ENCODE peak calls at places on chromosomes 2 and 18, in four cellular contexts. A is SK-N-SH, P is HepG2, L is K562. M is an unnamed sample.

GRCh38 chr2:221571108-221571390 is 1.1 kb downstream of the EPHA4 start:
- DNase-seq in A (no peak), P (no peak), L (no peak), M (no peak)

GRCh38 chr2:9025746-9026145 is 22.3 kb upstream of the MBOAT2 start:
- DNase-seq in A (no peak), P (no peak), L (no peak), M (no peak)

GRCh38 chr2:169513926-169514325 is 4.4 kb downstream of the KLHL41 start:
- DNase-seq in A (no peak), P (peak; percentile 30), L (peak; percentile 15), M (no peak)

GRCh38 chr18:58903533-58903932 is 38.9 kb downstream of the ZNF532 start:
- DNase-seq in A (no peak), P (no peak), L (no peak), M (no peak)

GRCh38 chr2:131039535-131039907 is 53.7 kb downstream of the FAM168B start:
- DNase-seq in A (no peak), P (no peak), L (no peak), M (no peak)

GRCh38 chr18:49827996-49828395 is 14.7 kb upstream of the ACAA2 start:
- DNase-seq in A (no peak), P (no peak), L (no peak), M (no peak)

GRCh38 chr18:39450958-39451357 is 1885.4 kb upstream of the CELF4 start:
- DNase-seq in A (no peak), P (no peak), L (no peak), M (no peak)

GRCh38 chr18:55319517-55319905 is 268.5 kb downstream of the TCF4 start:
- DNase-seq in A (no peak), P (no peak), L (no peak), M (no peak)

GRCh38 chr18:77366067-77366724 is 116.5 kb downstream of the GALR1 start:
- DNase-seq in A (no peak), P (no peak), L (no peak), M (no peak)

GRCh38 chr2:105114551-105114950 is 76.7 kb downstream of the MRPS9 start:
- DNase-seq in A (peak; percentile 81), P (peak; percentile 70), L (peak; percentile 70), M (no peak)

GRCh38 chr2:236718207-236718992 is 148.8 kb downstream of the ACKR3 start:
- DNase-seq in A (no peak), P (no peak), L (no peak), M (no peak)

GRCh38 chr2:188984126-188984525 is 10.0 kb downstream of the COL3A1 start:
- DNase-seq in A (no peak), P (no peak), L (no peak), M (no peak)

DNA sequence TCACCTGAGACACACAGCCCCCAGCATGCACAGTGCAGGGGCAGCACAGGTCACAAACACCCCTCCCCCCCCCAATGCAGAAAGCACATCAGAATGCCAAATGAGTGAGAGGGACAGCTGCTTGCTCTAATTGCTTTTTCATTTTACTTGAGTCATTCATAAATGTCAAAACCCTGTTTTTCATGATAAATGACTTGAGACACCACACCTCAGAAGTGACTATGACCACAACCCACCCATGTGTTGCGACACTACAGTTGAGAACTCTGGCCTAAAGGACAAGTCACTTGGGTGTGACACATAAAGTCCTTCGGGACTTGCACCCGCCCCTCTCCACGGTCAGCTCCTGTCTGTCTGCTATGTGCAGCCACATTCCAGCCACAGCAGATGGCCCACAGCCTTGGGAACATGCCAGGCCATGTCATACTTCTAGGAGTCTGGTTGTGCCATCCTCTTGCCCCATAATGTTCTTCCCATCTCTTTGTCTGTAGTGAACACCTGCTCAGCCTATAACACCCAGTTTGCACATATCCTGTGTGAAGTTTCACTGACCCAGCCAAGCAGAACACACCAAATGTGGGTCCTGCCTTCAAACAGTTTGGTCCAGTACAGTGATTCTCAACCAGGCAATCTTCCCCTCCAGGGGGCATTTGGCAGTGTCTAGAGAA is 30.2 kb upstream of the RIOK3 start:
- DNase-seq in A (peak; percentile 21), P (peak; percentile 66), L (peak; percentile 65), M (peak; percentile 92)
- TF ChIP-seq FOXM1 in A (no peak), P (no peak), L (no peak), M (peak; percentile 72)

GRCh38 chr2:28367667-28368416 is 24.8 kb upstream of the FOSL2 start:
- DNase-seq in A (no peak), P (no peak), L (no peak), M (no peak)

GRCh38 chr2:28365158-28365557 is 27.5 kb upstream of the FOSL2 start:
- DNase-seq in A (no peak), P (no peak), L (no peak), M (no peak)

GRCh38 chr2:28366149-28366495 is 26.5 kb upstream of the FOSL2 start:
- DNase-seq in A (no peak), P (no peak), L (no peak), M (no peak)

GRCh38 chr2:28368417-28368798 is 24.2 kb upstream of the FOSL2 start:
- DNase-seq in A (no peak), P (no peak), L (no peak), M (no peak)

DNA sequence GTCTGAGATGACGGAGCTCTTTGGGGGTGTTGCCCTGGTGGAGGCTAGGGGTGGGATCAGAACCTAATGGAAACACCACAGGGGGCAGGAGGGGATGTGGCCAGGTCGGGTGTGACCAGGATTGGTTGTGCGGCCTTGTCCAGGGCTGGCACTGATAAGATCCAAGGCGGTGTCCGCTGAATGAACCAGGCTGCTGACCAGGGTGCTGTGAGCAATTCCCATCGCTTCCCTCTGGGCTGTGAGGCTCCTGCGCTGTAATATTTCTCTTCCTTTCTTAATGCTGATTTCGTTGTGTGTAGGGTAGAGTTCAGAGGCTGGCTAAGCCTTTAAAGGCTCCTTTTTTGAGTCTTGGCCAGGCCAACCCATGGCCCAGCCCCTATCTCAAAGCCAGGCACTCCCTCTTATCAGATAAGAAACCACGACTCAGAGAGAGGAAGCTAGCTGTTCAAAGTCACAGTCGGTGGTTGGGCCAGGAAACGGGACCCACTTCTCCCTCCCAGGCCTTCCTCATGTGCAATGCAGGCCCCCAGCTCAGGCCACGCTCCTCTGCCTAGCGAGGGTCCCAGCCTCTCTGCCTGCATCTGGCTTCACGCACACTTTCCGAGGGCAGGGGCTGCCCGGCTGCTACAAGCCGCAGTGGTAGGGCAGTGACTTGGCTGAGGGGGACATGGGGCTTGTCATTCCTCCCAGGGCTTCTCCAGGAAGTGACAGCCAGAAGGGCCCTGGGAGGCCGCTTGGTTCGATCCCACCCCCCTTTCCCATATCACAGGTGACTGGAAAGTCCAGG is 26.0 kb upstream of the FOSL2 start:
- DNase-seq in A (peak; percentile 76), P (no peak), L (peak; percentile 79), M (no peak)
- H3K9ac ChIP-seq in A (no peak overlapping the region), P (no peak overlapping the region), L (peak overlapping the region; percentile 88), M (no peak overlapping the region)

GRCh38 chr2:73983322-73984202 is 1.1 kb upstream of the TET3 start:
- DNase-seq in A (peak; percentile 74), P (peak; percentile 63), L (no peak), M (no peak)
- TF ChIP-seq FOXM1 in A (no peak), P (no peak), L (no peak), M (no peak)

DNA sequence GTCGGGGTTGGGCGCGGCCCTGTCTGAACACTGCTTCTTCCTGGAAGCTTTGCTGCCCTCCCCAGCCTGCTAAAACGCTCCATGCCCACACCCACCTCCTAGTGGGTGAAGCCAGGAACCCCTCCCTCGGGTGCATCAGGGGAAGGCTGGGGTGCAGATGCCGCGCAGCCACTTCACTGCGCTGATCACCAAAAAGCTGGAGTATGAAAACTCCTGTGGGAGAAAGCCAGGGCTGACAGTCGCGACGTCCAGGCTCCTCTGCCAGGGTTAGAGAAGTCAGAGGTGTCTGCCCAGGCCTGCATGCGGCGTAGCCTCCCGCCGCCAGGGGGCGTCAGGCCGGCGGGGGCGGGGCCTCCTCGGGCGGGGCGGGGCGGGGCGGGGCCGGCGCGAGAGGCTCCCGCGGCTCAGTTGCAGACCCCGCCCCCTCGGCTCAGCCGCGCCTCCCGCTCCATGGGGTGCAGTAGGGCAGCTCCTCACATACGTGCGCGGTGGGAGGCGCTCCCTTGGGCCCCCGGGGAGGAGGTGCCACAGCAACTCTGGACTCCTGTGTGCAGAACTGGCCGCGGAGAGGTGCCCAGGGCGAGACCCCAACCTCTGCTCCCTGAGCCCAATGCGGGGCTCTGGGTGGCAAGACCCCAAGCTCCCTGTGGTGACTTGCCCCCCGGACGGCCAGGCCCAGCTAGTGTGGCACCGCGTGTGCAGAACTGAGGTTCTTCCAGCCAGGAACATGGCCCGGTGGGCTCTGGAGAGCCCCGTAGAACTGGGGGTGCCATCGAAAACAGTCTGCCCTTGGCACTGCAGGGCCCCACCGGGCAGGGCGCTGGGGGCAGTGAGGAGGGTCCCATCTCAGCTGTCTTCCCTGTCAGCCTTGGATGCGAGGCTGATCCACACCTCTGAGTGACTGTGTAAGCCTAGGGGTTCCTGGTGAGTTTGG is 1.8 kb upstream of the RNPEPL1 start:
- DNase-seq in A (peak; percentile 92), P (peak; percentile 92), L (peak; percentile 71), M (peak; percentile 57)
- H3K9ac ChIP-seq in A (peak overlapping the region; percentile 64), P (peak overlapping the region; percentile 83), L (peak overlapping the region; percentile 97), M (peak overlapping the region; percentile 90)

GRCh38 chr2:215678094-215678493 is 242.2 kb upstream of the FN1 start:
- DNase-seq in A (no peak), P (no peak), L (no peak), M (no peak)

GRCh38 chr2:215677466-215677865 is 241.6 kb upstream of the FN1 start:
- DNase-seq in A (no peak), P (no peak), L (no peak), M (no peak)

GRCh38 chr2:215683295-215683694 is 247.4 kb upstream of the FN1 start:
- DNase-seq in A (no peak), P (no peak), L (no peak), M (no peak)

GRCh38 chr2:215681799-215682594 is 246.1 kb upstream of the FN1 start:
- DNase-seq in A (no peak), P (no peak), L (no peak), M (no peak)

GRCh38 chr2:215680605-215681598 is 245.0 kb upstream of the FN1 start:
- DNase-seq in A (no peak), P (peak; percentile 100), L (no peak), M (peak; percentile 50)
- TF ChIP-seq FOXM1 in A (peak; percentile 28), P (no peak), L (no peak), M (no peak)

GRCh38 chr2:25375989-25376545 is 34.3 kb upstream of the DNMT3A start:
- DNase-seq in A (no peak), P (no peak), L (no peak), M (no peak)
- H3K9ac ChIP-seq in A (no peak overlapping the region), P (no peak overlapping the region), L (peak overlapping the region; percentile 10), M (peak overlapping the region; percentile 50)

DNA sequence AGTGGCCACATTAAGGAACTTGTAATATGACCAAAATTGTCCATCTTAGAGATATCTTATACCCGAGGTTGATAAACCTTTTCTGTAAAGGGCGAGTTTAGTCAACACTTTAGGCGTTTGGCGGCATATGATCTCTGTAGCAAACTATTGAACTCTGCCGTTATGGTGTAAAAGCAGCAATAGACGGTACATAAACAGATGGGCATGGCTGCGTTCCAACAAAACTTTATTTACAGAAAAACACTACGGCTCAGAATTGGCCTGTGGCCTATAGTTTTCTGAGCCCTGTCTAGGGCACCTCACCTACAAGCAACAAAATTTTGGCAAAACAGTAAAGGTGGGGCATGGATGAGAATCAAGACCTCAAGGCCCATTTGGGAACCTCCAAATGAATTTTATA is 121.9 kb upstream of the HAAO start:
- DNase-seq in A (no peak), P (no peak), L (no peak), M (no peak)
- TF ChIP-seq FOXM1 in A (no peak), P (no peak), L (no peak), M (no peak)